ENCODE peak calls at places on chromosomes 3 and 15, in nine cellular contexts. E is Calu3; B is stimulated activated naive CD8-positive, alpha-beta T cell treated with anti-CD3 and anti-CD28 coated beads, Interleukin-15, amount 100 ng/mL, for 72 hours; M is astrocyte of the spinal cord; L is glutamatergic neuron; R is fibroblast of lung; S is SW480; G is B cell; X is stimulated activated CD8-positive, alpha-beta memory T cell treated with anti-CD3 and anti-CD28 coated beads, Interleukin-4, amount 100 ng/mL, for 48 hours. A is an unnamed sample.

GRCh38 chr3:49785565-49786356 is 581 bp downstream of the IP6K1 start:
- DNase-seq in B (no peak), X (peak), R (peak), L (peak), E (peak), M (peak), G (no peak), S (peak), A (no peak)

GRCh38 chr3:184314700-184315505 is 497 bp downstream of the EIF4G1 start:
- DNase-seq in B (peak), E (peak), G (no peak), M (peak), R (peak), L (peak), S (peak), X (peak), A (no peak)

GRCh38 chr3:157077565-157077991 is 82.4 kb downstream of the CCNL1 start:
- DNase-seq in R (peak), E (no peak), X (no peak), G (no peak), S (no peak), B (no peak), M (no peak), L (no peak), A (no peak)

GRCh38 chr3:58013973-58014649 is 5.9 kb downstream of the FLNB start:
- DNase-seq in L (peak), R (peak), B (no peak), S (no peak), E (no peak), M (peak), G (no peak), X (no peak), A (no peak)

GRCh38 chr3:148255981-148256969 is 441.4 kb upstream of the AGTR1 start:
- DNase-seq in R (no peak), M (no peak), S (peak), L (no peak), E (peak), X (no peak), G (no peak), B (no peak), A (no peak)

GRCh38 chr3:53796161-53796560 is 50.1 kb downstream of the CHDH start:
- DNase-seq in S (no peak), M (no peak), B (no peak), X (no peak), G (no peak), L (peak), R (no peak), E (no peak), A (no peak)

GRCh38 chr15:31024979-31025378 is 33.6 kb upstream of the MTMR10 start:
- DNase-seq in R (peak), E (no peak), L (no peak), X (no peak), B (no peak), G (no peak), S (peak), M (peak), A (no peak)

GRCh38 chr3:46193436-46193835 is 14.7 kb downstream of the CCR1 start:
- DNase-seq in X (no peak), G (no peak), L (no peak), R (no peak), M (no peak), B (no peak), S (no peak), E (no peak), A (no peak)

GRCh38 chr3:41846850-41847249 is 115.1 kb downstream of the ULK4 start:
- DNase-seq in E (no peak), S (no peak), L (no peak), X (no peak), R (peak), G (no peak), M (peak), B (no peak), A (no peak)

GRCh38 chr15:52288051-52288942 is 7.3 kb downstream of the MYO5C start:
- DNase-seq in E (peak), M (peak), G (no peak), X (no peak), B (no peak), S (peak), L (no peak), R (peak), A (no peak)